ENCODE peak calls at places on chromosomes 1 and 21, in seven cellular contexts. U is Right ventricle myocardium superior; N is activated effector memory CD4-positive, alpha-beta T cell treated with anti-CD3 and anti-CD28 coated beads, Interleukin-2, amount 50 U/mL, for 16 hours; R is NCI-H524; H is NCI-H69; K is psoas muscle; O is T-helper 2 cell. W is an unnamed sample.

GRCh38 chr1:236334893-236335545 is 53.3 kb upstream of the ERO1B start:
- DNase-seq in R (no peak), K (no peak), U (no peak), H (no peak), O (no peak), N (no peak), W (no peak)

GRCh38 chr21:32819702-32820101 is 48.1 kb upstream of the PAXBP1 start:
- DNase-seq in O (no peak), H (no peak), U (no peak), N (no peak), R (no peak), K (peak; percentile 34), W (peak; percentile 74)

GRCh38 chr1:156412653-156413309 is 43.8 kb downstream of the RHBG start:
- DNase-seq in U (no peak), N (no peak), H (no peak), R (no peak), O (no peak), K (no peak), W (no peak)

GRCh38 chr1:201229771-201230635 is 39.4 kb downstream of the IGFN1 start:
- DNase-seq in U (no peak), N (no peak), H (no peak), O (no peak), R (no peak), K (no peak), W (no peak)

GRCh38 chr1:234515411-234515810 is 36.4 kb upstream of the TARBP1 start:
- DNase-seq in R (no peak), O (no peak), N (no peak), K (no peak), U (no peak), H (no peak), W (no peak)

GRCh38 chr21:42646076-42646825 is 7.2 kb upstream of the PDE9A start:
- DNase-seq in R (no peak), H (no peak), K (no peak), N (no peak), U (no peak), O (no peak), W (no peak)

GRCh38 chr1:85289207-85289847 is 12.9 kb upstream of the BCL10 start:
- DNase-seq in R (no peak), O (no peak), U (no peak), K (no peak), N (no peak), H (no peak), W (no peak)

GRCh38 chr1:14915356-14916054 is 238.0 kb upstream of the TMEM51 start:
- DNase-seq in U (no peak), H (peak; percentile 49), O (no peak), N (peak; percentile 73), R (no peak), K (peak; percentile 33), W (no peak)

GRCh38 chr21:46635324-46636180 is at the start of gene PRMT2:
- DNase-seq in H (peak; percentile 93), O (peak; percentile 97), N (peak; percentile 99), K (peak; percentile 98), R (peak; percentile 96), U (peak; percentile 98), W (peak; percentile 96)

GRCh38 chr1:169107673-169108160 is 1.2 kb downstream of the ATP1B1 start:
- DNase-seq in O (no peak), H (peak; percentile 48), R (no peak), K (peak; percentile 31), U (no peak), N (peak; percentile 64), W (no peak)

GRCh38 chr1:201119206-201119814 is 7.1 kb upstream of the CACNA1S start:
- DNase-seq in U (peak; percentile 45), R (no peak), O (peak; percentile 25), N (peak; percentile 80), H (peak; percentile 81), K (no peak), W (no peak)

GRCh38 chr1:187264995-187265602 is 436.4 kb downstream of the PLA2G4A start:
- DNase-seq in K (no peak), O (no peak), H (peak; percentile 92), N (no peak), U (no peak), R (peak; percentile 13), W (no peak)

GRCh38 chr21:42679319-42679981 is 26.0 kb downstream of the PDE9A start:
- DNase-seq in K (no peak), N (no peak), U (no peak), R (no peak), H (no peak), O (no peak), W (no peak)

GRCh38 chr1:205576011-205576410 is 55.8 kb downstream of the ELK4 start:
- DNase-seq in O (no peak), K (no peak), R (no peak), U (no peak), N (peak; percentile 50), H (peak; percentile 16), W (no peak)

GRCh38 chr1:48107516-48107915 is 110.3 kb upstream of the TRABD2B start:
- DNase-seq in H (no peak), U (no peak), R (no peak), O (no peak), N (no peak), K (no peak), W (no peak)

GRCh38 chr1:118123436-118123835 is 61.6 kb downstream of the SPAG17 start:
- DNase-seq in U (no peak), H (peak; percentile 26), O (no peak), R (no peak), N (no peak), K (no peak), W (no peak)

GRCh38 chr1:36006941-36007500 is 76.1 kb downstream of the AGO3 start:
- DNase-seq in U (no peak), O (no peak), H (no peak), K (no peak), R (no peak), N (no peak), W (no peak)

GRCh38 chr1:221611930-221612777 is 129.7 kb downstream of the DUSP10 start:
- DNase-seq in O (no peak), K (peak; percentile 62), H (peak; percentile 98), U (peak; percentile 65), R (no peak), N (no peak), W (peak; percentile 77)

GRCh38 chr21:28267449-28267848 is 725.2 kb downstream of the LTN1 start:
- DNase-seq in U (no peak), O (no peak), R (no peak), N (no peak), K (no peak), H (no peak), W (no peak)

GRCh38 chr1:240844466-240844865 is 232.5 kb upstream of the GREM2 start:
- DNase-seq in U (no peak), R (no peak), N (no peak), K (no peak), H (no peak), O (no peak), W (no peak)

GRCh38 chr1:77888429-77889239 is at the start of gene NEXN:
- DNase-seq in O (no peak), H (peak; percentile 46), U (peak; percentile 92), N (peak; percentile 63), K (peak; percentile 89), R (no peak), W (peak; percentile 89)

GRCh38 chr1:180611016-180611930 is 20.5 kb upstream of the XPR1 start:
- DNase-seq in O (no peak), K (no peak), R (no peak), U (no peak), H (peak; percentile 46), N (no peak), W (no peak)

GRCh38 chr1:172999349-172999748 is 51.4 kb downstream of the TNFSF18 start:
- DNase-seq in K (no peak), R (no peak), U (no peak), O (no peak), H (no peak), N (no peak), W (no peak)

GRCh38 chr1:241600496-241600901 is 39.7 kb downstream of the CHML start:
- DNase-seq in U (no peak), H (no peak), O (no peak), R (no peak), K (no peak), N (no peak), W (no peak)

GRCh38 chr1:94792473-94792875 is 27.7 kb upstream of the SLC44A3 start:
- DNase-seq in N (no peak), K (no peak), U (no peak), O (no peak), R (no peak), H (peak; percentile 11), W (no peak)

GRCh38 chr1:247857069-247857985 is at the start of gene TRIM58:
- DNase-seq in U (no peak), H (no peak), O (no peak), N (no peak), R (no peak), K (no peak), W (peak; percentile 73)

GRCh38 chr1:42737257-42737656 is 2.8 kb downstream of the CLDN19 start:
- DNase-seq in U (no peak), O (no peak), K (no peak), H (peak; percentile 30), R (no peak), N (no peak), W (no peak)

GRCh38 chr1:225448146-225448805 is 20.4 kb upstream of the LBR start:
- DNase-seq in H (no peak), O (no peak), K (no peak), U (no peak), N (peak; percentile 31), R (no peak), W (no peak)

GRCh38 chr1:235266325-235266724 is 61.7 kb downstream of the ARID4B start:
- DNase-seq in O (no peak), N (no peak), U (no peak), H (peak; percentile 4), K (no peak), R (no peak), W (no peak)

GRCh38 chr1:40476924-40477679 is at the start of gene ZFP69:
- DNase-seq in K (peak; percentile 77), N (peak; percentile 89), O (peak; percentile 57), H (peak; percentile 86), R (peak; percentile 49), U (peak; percentile 89), W (peak; percentile 62)

GRCh38 chr1:175866776-175867175 is 123.4 kb upstream of the TNR start:
- DNase-seq in R (no peak), O (no peak), N (no peak), H (no peak), U (no peak), K (no peak), W (no peak)